ENCODE peak calls at places on chromosome 22, in four cellular contexts. One of them, this sample, is unnamed.

GRCh38 chr22:24474649-24475048 is 20.5 kb upstream of the UPB1 start:
- ATAC-seq in GM12878: no peak
- ATAC-seq in HepG2: no peak
- ATAC-seq in K562: no peak
- ATAC-seq in this sample: no peak

GRCh38 chr22:31044262-31044861 is 36.8 kb upstream of the SMTN start:
- ATAC-seq in GM12878: no peak
- ATAC-seq in K562: no peak
- ATAC-seq in HepG2: peak
- ATAC-seq in this sample: peak

GRCh38 chr22:33210129-33210784 is 152.1 kb upstream of the SYN3 start:
- ATAC-seq in GM12878: peak
- ATAC-seq in K562: peak
- ATAC-seq in HepG2: peak
- ATAC-seq in this sample: no peak

GRCh38 chr22:44131989-44132685 is 48.6 kb upstream of the PARVG start:
- ATAC-seq in GM12878: no peak
- ATAC-seq in HepG2: no peak
- ATAC-seq in K562: no peak
- ATAC-seq in this sample: no peak

GRCh38 chr22:43955883-43956286 is 643 bp downstream of the SAMM50 start:
- ATAC-seq in GM12878: peak
- ATAC-seq in HepG2: peak
- ATAC-seq in K562: peak
- ATAC-seq in this sample: no peak

GRCh38 chr22:42757475-42757874 is 36.8 kb upstream of the A4GALT start:
- ATAC-seq in HepG2: no peak
- ATAC-seq in K562: no peak
- ATAC-seq in GM12878: no peak
- ATAC-seq in this sample: no peak

GRCh38 chr22:40668611-40669390 is 10.5 kb upstream of the MCHR1 start:
- ATAC-seq in HepG2: peak
- ATAC-seq in K562: no peak
- ATAC-seq in GM12878: peak
- ATAC-seq in this sample: no peak

GRCh38 chr22:23790819-23791736 is 4.3 kb downstream of the SMARCB1 start:
- ATAC-seq in HepG2: no peak
- ATAC-seq in GM12878: no peak
- ATAC-seq in K562: no peak
- ATAC-seq in this sample: no peak

GRCh38 chr22:23232094-23232905 is 52.0 kb downstream of the BCR start:
- ATAC-seq in K562: no peak
- ATAC-seq in GM12878: no peak
- ATAC-seq in HepG2: no peak
- ATAC-seq in this sample: no peak

GRCh38 chr22:41660416-41660815 is 28.3 kb downstream of the SNU13 start:
- ATAC-seq in K562: no peak
- ATAC-seq in HepG2: no peak
- ATAC-seq in GM12878: no peak
- ATAC-seq in this sample: no peak

GRCh38 chr22:21025266-21025665 is 7.1 kb downstream of the SLC7A4 start:
- ATAC-seq in K562: no peak
- ATAC-seq in HepG2: no peak
- ATAC-seq in GM12878: peak
- ATAC-seq in this sample: no peak

GRCh38 chr22:46528121-46528610 is 9.3 kb downstream of the CELSR1 start:
- ATAC-seq in K562: peak
- ATAC-seq in HepG2: peak
- ATAC-seq in GM12878: peak
- ATAC-seq in this sample: no peak

GRCh38 chr22:43412808-43413785 is 1.3 kb downstream of the MPPED1 start:
- ATAC-seq in HepG2: no peak
- ATAC-seq in K562: no peak
- ATAC-seq in GM12878: no peak
- ATAC-seq in this sample: no peak

GRCh38 chr22:21947040-21948014 is 5.3 kb downstream of the PPM1F start:
- ATAC-seq in K562: peak
- ATAC-seq in HepG2: peak
- ATAC-seq in GM12878: no peak
- ATAC-seq in this sample: no peak

GRCh38 chr22:23884133-23884532 is 10.1 kb upstream of the MIF start:
- ATAC-seq in HepG2: no peak
- ATAC-seq in K562: no peak
- ATAC-seq in GM12878: no peak
- ATAC-seq in this sample: no peak

GRCh38 chr22:22783505-22783904 is 104.1 kb upstream of the IGLL5 start:
- ATAC-seq in GM12878: no peak
- ATAC-seq in HepG2: no peak
- ATAC-seq in K562: no peak
- ATAC-seq in this sample: no peak

GRCh38 chr22:43537019-43537585 is 125.3 kb downstream of the MPPED1 start:
- ATAC-seq in HepG2: peak
- ATAC-seq in K562: peak
- ATAC-seq in GM12878: peak
- ATAC-seq in this sample: no peak

GRCh38 chr22:37750596-37751162 is 53.8 kb downstream of the TRIOBP start:
- ATAC-seq in K562: no peak
- ATAC-seq in GM12878: no peak
- ATAC-seq in HepG2: no peak
- ATAC-seq in this sample: no peak

GRCh38 chr22:41481131-41481830 is 12.4 kb downstream of the ACO2 start:
- ATAC-seq in GM12878: no peak
- ATAC-seq in HepG2: no peak
- ATAC-seq in K562: no peak
- ATAC-seq in this sample: no peak

GRCh38 chr22:40829131-40829530 is 10.0 kb upstream of the SLC25A17 start:
- ATAC-seq in HepG2: no peak
- ATAC-seq in K562: no peak
- ATAC-seq in GM12878: no peak
- ATAC-seq in this sample: no peak

GRCh38 chr22:26276530-26277200 is 107.4 kb downstream of the SEZ6L start:
- ATAC-seq in HepG2: no peak
- ATAC-seq in GM12878: no peak
- ATAC-seq in K562: no peak
- ATAC-seq in this sample: no peak

GRCh38 chr22:44297662-44298061 is 15.1 kb downstream of the SHISAL1 start:
- ATAC-seq in GM12878: no peak
- ATAC-seq in HepG2: no peak
- ATAC-seq in K562: no peak
- ATAC-seq in this sample: no peak

GRCh38 chr22:42367980-42368378 is 64.2 kb downstream of the NFAM1 start:
- ATAC-seq in K562: no peak
- ATAC-seq in GM12878: no peak
- ATAC-seq in HepG2: no peak
- ATAC-seq in this sample: no peak

GRCh38 chr22:44365196-44365802 is 52.5 kb upstream of the SHISAL1 start:
- ATAC-seq in HepG2: no peak
- ATAC-seq in K562: no peak
- ATAC-seq in GM12878: no peak
- ATAC-seq in this sample: no peak

GRCh38 chr22:23632178-23632577 is at the start of gene DRICH1:
- ATAC-seq in K562: no peak
- ATAC-seq in HepG2: no peak
- ATAC-seq in GM12878: no peak
- ATAC-seq in this sample: no peak

GRCh38 chr22:19063581-19064353 is 58.4 kb downstream of the DGCR2 start:
- ATAC-seq in K562: no peak
- ATAC-seq in GM12878: no peak
- ATAC-seq in HepG2: no peak
- ATAC-seq in this sample: no peak

GRCh38 chr22:37334859-37335818 is 52.8 kb downstream of the CYTH4 start:
- ATAC-seq in HepG2: no peak
- ATAC-seq in K562: no peak
- ATAC-seq in GM12878: peak
- ATAC-seq in this sample: no peak

GRCh38 chr22:24523873-24524272 is 28.7 kb downstream of the UPB1 start:
- ATAC-seq in GM12878: no peak
- ATAC-seq in K562: no peak
- ATAC-seq in HepG2: no peak
- ATAC-seq in this sample: no peak

DNA sequence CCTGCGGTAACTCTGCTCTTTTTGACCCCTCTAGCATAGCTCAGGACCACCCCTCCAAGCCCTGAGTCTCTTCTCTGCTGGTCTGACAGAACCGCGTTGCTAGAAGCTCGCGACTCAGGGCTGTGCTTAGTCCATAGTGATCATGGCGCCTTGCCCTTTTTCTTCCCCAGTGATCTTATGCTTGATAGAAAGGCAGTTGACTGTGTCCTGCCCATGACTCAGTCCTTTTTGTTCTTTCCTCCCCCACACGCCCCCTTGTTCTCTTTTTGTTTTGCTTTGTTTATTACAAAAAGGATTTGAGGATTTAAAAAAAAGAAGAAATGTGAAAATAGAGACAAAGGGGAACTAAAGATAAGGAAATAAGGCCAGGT is 17.5 kb downstream of the IL17RA start:
- ATAC-seq in GM12878: no peak
- ATAC-seq in HepG2: no peak
- ATAC-seq in K562: peak
- ATAC-seq in this sample: no peak
- H3K27ac ChIP-seq in GM12878: no peak
- H3K27ac ChIP-seq in HepG2: no peak
- H3K27ac ChIP-seq in K562: peak
- H3K27ac ChIP-seq in this sample: no peak

GRCh38 chr22:39532215-39533071 is at the start of gene RPS19BP1:
- ATAC-seq in K562: peak
- ATAC-seq in GM12878: peak
- ATAC-seq in HepG2: peak
- ATAC-seq in this sample: peak
- TF ChIP-seq EP300 in K562: no peak
- TF ChIP-seq EP300 in GM12878: no peak
- TF ChIP-seq EP300 in HepG2: peak
- TF ChIP-seq EP300 in this sample: no peak

DNA sequence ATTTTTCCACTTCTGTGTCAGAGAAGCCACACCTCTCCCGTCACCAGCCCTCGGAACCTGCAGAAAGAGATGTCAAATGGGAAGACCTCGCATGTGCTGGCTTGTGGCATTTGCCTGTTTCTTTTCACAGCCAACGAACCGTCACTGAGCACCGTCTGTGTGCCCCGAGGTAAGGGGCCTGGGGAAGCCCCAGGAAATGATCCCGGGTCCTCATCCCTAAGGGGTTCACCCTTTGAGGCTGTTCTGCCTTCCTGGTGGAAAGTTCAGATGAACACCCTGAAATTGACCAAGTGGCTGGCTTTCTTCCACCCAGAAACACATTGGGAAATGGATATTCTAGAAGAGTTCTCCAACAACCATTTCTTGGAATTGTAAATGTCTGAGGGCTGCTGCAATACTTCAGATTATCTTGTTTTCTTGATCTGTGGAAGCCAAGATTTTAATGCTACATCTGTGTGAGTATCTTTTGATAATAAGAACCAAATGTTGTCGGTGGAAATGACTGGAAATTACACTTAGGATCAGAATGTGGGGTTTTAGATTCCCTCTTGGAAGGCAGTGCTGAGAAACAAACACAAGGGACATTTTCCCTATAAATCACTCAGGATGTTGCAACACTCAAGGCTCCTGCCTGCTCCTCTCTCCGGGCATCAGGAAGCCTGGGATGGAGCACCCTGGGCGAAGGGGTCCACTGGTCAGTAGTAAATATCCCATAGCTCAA is 37.6 kb downstream of the RIBC2 start:
- ATAC-seq in K562: no peak
- ATAC-seq in HepG2: no peak
- ATAC-seq in GM12878: no peak
- ATAC-seq in this sample: peak
- TF ChIP-seq POLR2AphosphoS5 in K562: no peak
- TF ChIP-seq POLR2AphosphoS5 in HepG2: no peak
- TF ChIP-seq POLR2AphosphoS5 in GM12878: no peak
- TF ChIP-seq POLR2AphosphoS5 in this sample: peak

GRCh38 chr22:27754247-27754887 is 47.2 kb downstream of the MN1 start:
- ATAC-seq in HepG2: no peak
- ATAC-seq in K562: no peak
- ATAC-seq in GM12878: no peak
- ATAC-seq in this sample: no peak

GRCh38 chr22:27756212-27756660 is 45.3 kb downstream of the MN1 start:
- ATAC-seq in GM12878: no peak
- ATAC-seq in K562: no peak
- ATAC-seq in HepG2: no peak
- ATAC-seq in this sample: no peak

GRCh38 chr22:27757928-27758525 is 43.5 kb downstream of the MN1 start:
- ATAC-seq in HepG2: no peak
- ATAC-seq in K562: no peak
- ATAC-seq in GM12878: no peak
- ATAC-seq in this sample: no peak

GRCh38 chr22:27754888-27755480 is 46.6 kb downstream of the MN1 start:
- ATAC-seq in K562: no peak
- ATAC-seq in GM12878: no peak
- ATAC-seq in HepG2: no peak
- ATAC-seq in this sample: no peak

DNA sequence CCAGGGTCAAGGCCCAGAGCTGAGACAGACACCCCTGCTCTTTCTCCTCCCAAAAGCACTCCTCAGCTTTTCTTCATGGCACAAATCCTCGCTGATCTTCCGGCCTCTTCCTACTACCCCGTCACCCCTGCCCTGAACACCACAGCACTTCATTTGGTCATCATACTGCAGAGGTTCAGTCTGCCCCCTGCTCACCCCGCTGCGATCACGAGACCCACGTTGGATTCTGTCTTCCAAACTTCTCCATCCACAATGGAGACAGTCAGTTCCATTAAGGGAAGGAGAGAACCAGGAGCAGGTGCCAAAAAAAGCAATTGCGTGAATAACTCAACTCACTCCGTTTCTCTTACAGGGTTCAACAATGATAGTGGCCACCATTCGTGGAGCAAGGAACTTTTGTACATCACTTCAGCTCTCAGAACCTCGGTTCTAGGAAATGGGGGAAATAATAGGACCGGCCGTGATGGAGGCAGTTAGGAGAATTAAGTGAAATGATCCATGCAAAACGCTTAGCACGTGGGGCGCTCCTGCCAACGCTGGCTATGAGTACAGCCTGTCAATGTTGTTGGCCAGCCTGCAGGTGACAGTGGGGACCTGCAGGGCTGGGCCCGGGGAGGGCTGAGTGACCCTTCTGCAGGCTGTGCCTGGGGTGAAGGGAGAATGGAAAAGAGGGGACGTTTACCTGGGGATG is 45.9 kb downstream of the MN1 start:
- ATAC-seq in GM12878: no peak
- ATAC-seq in HepG2: peak
- ATAC-seq in K562: no peak
- ATAC-seq in this sample: no peak
- H3K27ac ChIP-seq in GM12878: no peak
- H3K27ac ChIP-seq in HepG2: no peak
- H3K27ac ChIP-seq in K562: no peak
- H3K27ac ChIP-seq in this sample: peak

GRCh38 chr22:29629382-29630179 is 26.1 kb downstream of the NF2 start:
- ATAC-seq in HepG2: no peak
- ATAC-seq in GM12878: no peak
- ATAC-seq in K562: no peak
- ATAC-seq in this sample: no peak
- TF ChIP-seq EP300 in HepG2: no peak
- TF ChIP-seq EP300 in GM12878: no peak
- TF ChIP-seq EP300 in K562: no peak
- TF ChIP-seq EP300 in this sample: no peak